ENCODE peak calls at places on chromosomes 12 and 14, in nine cellular contexts. One of them, this sample, is unnamed.

GRCh38 chr14:96501383-96501745 is 818 bp upstream of the PAPOLA start:
- DNase-seq in pulmonary artery endothelial cell: no peak
- DNase-seq in NCI-H1694: no peak
- DNase-seq in stromal cell of bone marrow: no peak
- DNase-seq in GM20000: no peak
- DNase-seq in Calu3: no peak
- DNase-seq in mesothelial cell of epicardium: no peak
- DNase-seq in heart left ventricle: no peak
- DNase-seq in AG09319: no peak
- DNase-seq in this sample: no peak

GRCh38 chr12:753401-754237 is 1.2 kb downstream of the WNK1 start:
- DNase-seq in pulmonary artery endothelial cell: no peak
- DNase-seq in NCI-H1694: no peak
- DNase-seq in stromal cell of bone marrow: no peak
- DNase-seq in GM20000: peak; percentile 51
- DNase-seq in Calu3: peak; percentile 67
- DNase-seq in mesothelial cell of epicardium: peak; percentile 20
- DNase-seq in heart left ventricle: peak; percentile 47
- DNase-seq in AG09319: no peak
- DNase-seq in this sample: peak; percentile 81

GRCh38 chr12:65495233-65495632 is 216.8 kb downstream of the MSRB3 start:
- DNase-seq in pulmonary artery endothelial cell: no peak
- DNase-seq in NCI-H1694: no peak
- DNase-seq in stromal cell of bone marrow: no peak
- DNase-seq in GM20000: no peak
- DNase-seq in Calu3: peak; percentile 18
- DNase-seq in mesothelial cell of epicardium: no peak
- DNase-seq in heart left ventricle: no peak
- DNase-seq in AG09319: no peak
- DNase-seq in this sample: no peak

GRCh38 chr12:27870939-27871338 is 90.9 kb upstream of the MANSC4 start:
- DNase-seq in pulmonary artery endothelial cell: no peak
- DNase-seq in NCI-H1694: no peak
- DNase-seq in stromal cell of bone marrow: no peak
- DNase-seq in GM20000: no peak
- DNase-seq in Calu3: no peak
- DNase-seq in mesothelial cell of epicardium: no peak
- DNase-seq in heart left ventricle: no peak
- DNase-seq in AG09319: peak; percentile 37
- DNase-seq in this sample: no peak

GRCh38 chr12:16112626-16113560 is 164.6 kb downstream of the SLC15A5 start:
- DNase-seq in pulmonary artery endothelial cell: no peak
- DNase-seq in NCI-H1694: peak; percentile 9
- DNase-seq in stromal cell of bone marrow: no peak
- DNase-seq in GM20000: no peak
- DNase-seq in Calu3: no peak
- DNase-seq in mesothelial cell of epicardium: no peak
- DNase-seq in heart left ventricle: no peak
- DNase-seq in AG09319: peak; percentile 4
- DNase-seq in this sample: no peak

GRCh38 chr14:49173765-49174373 is 412.3 kb downstream of the RPS29 start:
- DNase-seq in pulmonary artery endothelial cell: peak; percentile 7
- DNase-seq in NCI-H1694: peak; percentile 89
- DNase-seq in stromal cell of bone marrow: peak; percentile 9
- DNase-seq in GM20000: peak; percentile 34
- DNase-seq in Calu3: peak; percentile 68
- DNase-seq in mesothelial cell of epicardium: no peak
- DNase-seq in heart left ventricle: no peak
- DNase-seq in AG09319: peak; percentile 20
- DNase-seq in this sample: no peak

GRCh38 chr12:131864469-131864868 is 30.0 kb upstream of the ULK1 start:
- DNase-seq in pulmonary artery endothelial cell: no peak
- DNase-seq in NCI-H1694: no peak
- DNase-seq in stromal cell of bone marrow: no peak
- DNase-seq in GM20000: no peak
- DNase-seq in Calu3: no peak
- DNase-seq in mesothelial cell of epicardium: no peak
- DNase-seq in heart left ventricle: no peak
- DNase-seq in AG09319: no peak
- DNase-seq in this sample: no peak

GRCh38 chr12:48380596-48380995 is 29.9 kb upstream of the ZNF641 start:
- DNase-seq in pulmonary artery endothelial cell: no peak
- DNase-seq in NCI-H1694: no peak
- DNase-seq in stromal cell of bone marrow: no peak
- DNase-seq in GM20000: no peak
- DNase-seq in Calu3: no peak
- DNase-seq in mesothelial cell of epicardium: no peak
- DNase-seq in heart left ventricle: no peak
- DNase-seq in AG09319: no peak
- DNase-seq in this sample: no peak

GRCh38 chr14:91872011-91872476 is 4.7 kb upstream of the TC2N start:
- DNase-seq in pulmonary artery endothelial cell: no peak
- DNase-seq in NCI-H1694: no peak
- DNase-seq in stromal cell of bone marrow: no peak
- DNase-seq in GM20000: peak; percentile 43
- DNase-seq in Calu3: peak; percentile 74
- DNase-seq in mesothelial cell of epicardium: no peak
- DNase-seq in heart left ventricle: no peak
- DNase-seq in AG09319: no peak
- DNase-seq in this sample: no peak

GRCh38 chr14:35138585-35138984 is 16.2 kb downstream of the PRORP start:
- DNase-seq in pulmonary artery endothelial cell: no peak
- DNase-seq in NCI-H1694: no peak
- DNase-seq in stromal cell of bone marrow: no peak
- DNase-seq in GM20000: no peak
- DNase-seq in Calu3: no peak
- DNase-seq in mesothelial cell of epicardium: no peak
- DNase-seq in heart left ventricle: no peak
- DNase-seq in AG09319: no peak
- DNase-seq in this sample: no peak

GRCh38 chr12:32884962-32885361 is 11.6 kb downstream of the PKP2 start:
- DNase-seq in pulmonary artery endothelial cell: no peak
- DNase-seq in NCI-H1694: no peak
- DNase-seq in stromal cell of bone marrow: no peak
- DNase-seq in GM20000: no peak
- DNase-seq in Calu3: no peak
- DNase-seq in mesothelial cell of epicardium: no peak
- DNase-seq in heart left ventricle: no peak
- DNase-seq in AG09319: no peak
- DNase-seq in this sample: no peak

GRCh38 chr12:14272954-14273910 is 92.2 kb upstream of the ATF7IP start:
- DNase-seq in pulmonary artery endothelial cell: no peak
- DNase-seq in NCI-H1694: no peak
- DNase-seq in stromal cell of bone marrow: no peak
- DNase-seq in GM20000: no peak
- DNase-seq in Calu3: no peak
- DNase-seq in mesothelial cell of epicardium: no peak
- DNase-seq in heart left ventricle: no peak
- DNase-seq in AG09319: no peak
- DNase-seq in this sample: no peak

GRCh38 chr12:123614110-123614509 is 12.2 kb downstream of the DDX55 start:
- DNase-seq in pulmonary artery endothelial cell: no peak
- DNase-seq in NCI-H1694: no peak
- DNase-seq in stromal cell of bone marrow: no peak
- DNase-seq in GM20000: no peak
- DNase-seq in Calu3: no peak
- DNase-seq in mesothelial cell of epicardium: no peak
- DNase-seq in heart left ventricle: no peak
- DNase-seq in AG09319: no peak
- DNase-seq in this sample: no peak

GRCh38 chr12:1662761-1663439 is 28.0 kb upstream of the ADIPOR2 start:
- DNase-seq in pulmonary artery endothelial cell: no peak
- DNase-seq in NCI-H1694: no peak
- DNase-seq in stromal cell of bone marrow: no peak
- DNase-seq in GM20000: peak; percentile 30
- DNase-seq in Calu3: peak; percentile 85
- DNase-seq in mesothelial cell of epicardium: no peak
- DNase-seq in heart left ventricle: no peak
- DNase-seq in AG09319: no peak
- DNase-seq in this sample: no peak

GRCh38 chr12:108826115-108826806 is 31.1 kb downstream of the SSH1 start:
- DNase-seq in pulmonary artery endothelial cell: peak; percentile 88
- DNase-seq in NCI-H1694: no peak
- DNase-seq in stromal cell of bone marrow: peak; percentile 97
- DNase-seq in GM20000: peak; percentile 47
- DNase-seq in Calu3: no peak
- DNase-seq in mesothelial cell of epicardium: no peak
- DNase-seq in heart left ventricle: peak; percentile 80
- DNase-seq in AG09319: peak; percentile 92
- DNase-seq in this sample: peak; percentile 87

GRCh38 chr12:21941522-21942376 is 523 bp upstream of the ABCC9 start:
- DNase-seq in pulmonary artery endothelial cell: no peak
- DNase-seq in NCI-H1694: no peak
- DNase-seq in stromal cell of bone marrow: no peak
- DNase-seq in GM20000: no peak
- DNase-seq in Calu3: no peak
- DNase-seq in mesothelial cell of epicardium: no peak
- DNase-seq in heart left ventricle: peak; percentile 77
- DNase-seq in AG09319: peak; percentile 10
- DNase-seq in this sample: peak; percentile 84

GRCh38 chr12:2294651-2295475 is 242.1 kb downstream of the CACNA1C start:
- DNase-seq in pulmonary artery endothelial cell: no peak
- DNase-seq in NCI-H1694: no peak
- DNase-seq in stromal cell of bone marrow: no peak
- DNase-seq in GM20000: no peak
- DNase-seq in Calu3: no peak
- DNase-seq in mesothelial cell of epicardium: no peak
- DNase-seq in heart left ventricle: no peak
- DNase-seq in AG09319: peak; percentile 37
- DNase-seq in this sample: no peak

GRCh38 chr12:17204289-17205054 is 598.5 kb upstream of the LMO3 start:
- DNase-seq in pulmonary artery endothelial cell: no peak
- DNase-seq in NCI-H1694: no peak
- DNase-seq in stromal cell of bone marrow: no peak
- DNase-seq in GM20000: no peak
- DNase-seq in Calu3: no peak
- DNase-seq in mesothelial cell of epicardium: no peak
- DNase-seq in heart left ventricle: no peak
- DNase-seq in AG09319: no peak
- DNase-seq in this sample: no peak

GRCh38 chr12:53956251-53956887 is 1.7 kb downstream of the HOXC12 start:
- DNase-seq in pulmonary artery endothelial cell: no peak
- DNase-seq in NCI-H1694: no peak
- DNase-seq in stromal cell of bone marrow: no peak
- DNase-seq in GM20000: no peak
- DNase-seq in Calu3: no peak
- DNase-seq in mesothelial cell of epicardium: no peak
- DNase-seq in heart left ventricle: no peak
- DNase-seq in AG09319: no peak
- DNase-seq in this sample: no peak

GRCh38 chr14:96614528-96614927 is 112.3 kb downstream of the PAPOLA start:
- DNase-seq in pulmonary artery endothelial cell: no peak
- DNase-seq in NCI-H1694: peak; percentile 63
- DNase-seq in stromal cell of bone marrow: no peak
- DNase-seq in GM20000: no peak
- DNase-seq in Calu3: no peak
- DNase-seq in mesothelial cell of epicardium: no peak
- DNase-seq in heart left ventricle: no peak
- DNase-seq in AG09319: no peak
- DNase-seq in this sample: no peak

GRCh38 chr12:105580841-105581352 is 250.4 kb downstream of the C12orf75 start:
- DNase-seq in pulmonary artery endothelial cell: peak; percentile 13
- DNase-seq in NCI-H1694: no peak
- DNase-seq in stromal cell of bone marrow: no peak
- DNase-seq in GM20000: no peak
- DNase-seq in Calu3: no peak
- DNase-seq in mesothelial cell of epicardium: no peak
- DNase-seq in heart left ventricle: no peak
- DNase-seq in AG09319: no peak
- DNase-seq in this sample: no peak

GRCh38 chr14:98953544-98954346 is 318.3 kb downstream of the BCL11B start:
- DNase-seq in pulmonary artery endothelial cell: no peak
- DNase-seq in NCI-H1694: no peak
- DNase-seq in stromal cell of bone marrow: peak; percentile 52
- DNase-seq in GM20000: no peak
- DNase-seq in Calu3: peak; percentile 53
- DNase-seq in mesothelial cell of epicardium: no peak
- DNase-seq in heart left ventricle: no peak
- DNase-seq in AG09319: peak; percentile 28
- DNase-seq in this sample: peak; percentile 63

This sample was measured in cardiac septum.